ENCODE peak calls at places on chromosomes 7 and 10, in six cellular contexts. One of them, this sample, is unnamed.

GRCh38 chr10:72291019-72291532 is 17.4 kb downstream of the DDIT4 start:
- DNase-seq in uterus: no peak
- DNase-seq in brain microvascular endothelial cell: no peak
- DNase-seq in dorsolateral prefrontal cortex: no peak
- DNase-seq in lower lobe of right lung: no peak
- DNase-seq in fibroblast of mammary gland: no peak
- DNase-seq in this sample: no peak

GRCh38 chr7:31747553-31747952 is 60.5 kb downstream of the PPP1R17 start:
- DNase-seq in dorsolateral prefrontal cortex: no peak
- DNase-seq in lower lobe of right lung: no peak
- DNase-seq in uterus: no peak
- DNase-seq in brain microvascular endothelial cell: no peak
- DNase-seq in fibroblast of mammary gland: peak; percentile 34
- DNase-seq in this sample: no peak

GRCh38 chr10:59854571-59854970 is 51.8 kb downstream of the CCDC6 start:
- DNase-seq in lower lobe of right lung: no peak
- DNase-seq in dorsolateral prefrontal cortex: no peak
- DNase-seq in brain microvascular endothelial cell: no peak
- DNase-seq in fibroblast of mammary gland: no peak
- DNase-seq in uterus: no peak
- DNase-seq in this sample: no peak

GRCh38 chr10:26540601-26541000 is 102.5 kb downstream of the APBB1IP start:
- DNase-seq in lower lobe of right lung: no peak
- DNase-seq in dorsolateral prefrontal cortex: no peak
- DNase-seq in uterus: no peak
- DNase-seq in fibroblast of mammary gland: no peak
- DNase-seq in brain microvascular endothelial cell: no peak
- DNase-seq in this sample: no peak

GRCh38 chr7:36390199-36391090 is 783 bp downstream of the ANLN start:
- DNase-seq in fibroblast of mammary gland: peak; percentile 83
- DNase-seq in lower lobe of right lung: peak; percentile 81
- DNase-seq in dorsolateral prefrontal cortex: no peak
- DNase-seq in uterus: peak; percentile 31
- DNase-seq in brain microvascular endothelial cell: peak; percentile 87
- DNase-seq in this sample: peak; percentile 81

GRCh38 chr10:46558411-46559185 is 2.1 kb upstream of the GPRIN2 start:
- DNase-seq in fibroblast of mammary gland: no peak
- DNase-seq in uterus: no peak
- DNase-seq in lower lobe of right lung: peak; percentile 51
- DNase-seq in brain microvascular endothelial cell: no peak
- DNase-seq in dorsolateral prefrontal cortex: no peak
- DNase-seq in this sample: no peak

GRCh38 chr7:40569326-40569725 is 434.5 kb downstream of the SUGCT start:
- DNase-seq in brain microvascular endothelial cell: no peak
- DNase-seq in uterus: no peak
- DNase-seq in dorsolateral prefrontal cortex: no peak
- DNase-seq in fibroblast of mammary gland: no peak
- DNase-seq in lower lobe of right lung: no peak
- DNase-seq in this sample: no peak

GRCh38 chr7:79293655-79294142 is 159.8 kb downstream of the MAGI2 start:
- DNase-seq in brain microvascular endothelial cell: peak; percentile 85
- DNase-seq in fibroblast of mammary gland: peak; percentile 70
- DNase-seq in dorsolateral prefrontal cortex: no peak
- DNase-seq in uterus: no peak
- DNase-seq in lower lobe of right lung: peak; percentile 52
- DNase-seq in this sample: no peak

GRCh38 chr7:144786522-144786921 is 49.3 kb downstream of the TPK1 start:
- DNase-seq in fibroblast of mammary gland: peak; percentile 2
- DNase-seq in dorsolateral prefrontal cortex: no peak
- DNase-seq in brain microvascular endothelial cell: no peak
- DNase-seq in lower lobe of right lung: no peak
- DNase-seq in uterus: no peak
- DNase-seq in this sample: no peak

GRCh38 chr10:79344502-79345195 is 2.6 kb upstream of the PPIF start:
- DNase-seq in fibroblast of mammary gland: no peak
- DNase-seq in uterus: no peak
- DNase-seq in dorsolateral prefrontal cortex: no peak
- DNase-seq in brain microvascular endothelial cell: no peak
- DNase-seq in lower lobe of right lung: no peak
- DNase-seq in this sample: no peak

GRCh38 chr10:32039745-32040144 is 16.5 kb downstream of the KIF5B start:
- DNase-seq in dorsolateral prefrontal cortex: no peak
- DNase-seq in uterus: no peak
- DNase-seq in fibroblast of mammary gland: no peak
- DNase-seq in brain microvascular endothelial cell: no peak
- DNase-seq in lower lobe of right lung: no peak
- DNase-seq in this sample: no peak

GRCh38 chr7:81155654-81156373 is 237.0 kb upstream of the SEMA3C start:
- DNase-seq in brain microvascular endothelial cell: no peak
- DNase-seq in dorsolateral prefrontal cortex: no peak
- DNase-seq in uterus: no peak
- DNase-seq in fibroblast of mammary gland: peak; percentile 5
- DNase-seq in lower lobe of right lung: no peak
- DNase-seq in this sample: no peak

GRCh38 chr7:77685219-77685618 is 11.0 kb upstream of the RSBN1L start:
- DNase-seq in dorsolateral prefrontal cortex: no peak
- DNase-seq in brain microvascular endothelial cell: no peak
- DNase-seq in uterus: no peak
- DNase-seq in fibroblast of mammary gland: peak; percentile 55
- DNase-seq in lower lobe of right lung: no peak
- DNase-seq in this sample: peak; percentile 64

GRCh38 chr7:155214328-155214986 is 83.2 kb upstream of the INSIG1 start:
- DNase-seq in lower lobe of right lung: no peak
- DNase-seq in fibroblast of mammary gland: peak; percentile 39
- DNase-seq in dorsolateral prefrontal cortex: no peak
- DNase-seq in uterus: no peak
- DNase-seq in brain microvascular endothelial cell: no peak
- DNase-seq in this sample: peak; percentile 66

GRCh38 chr10:13769926-13770325 is 183.2 kb downstream of the PRPF18 start:
- DNase-seq in lower lobe of right lung: no peak
- DNase-seq in brain microvascular endothelial cell: peak; percentile 53
- DNase-seq in fibroblast of mammary gland: peak; percentile 77
- DNase-seq in uterus: no peak
- DNase-seq in dorsolateral prefrontal cortex: no peak
- DNase-seq in this sample: no peak

DNA sequence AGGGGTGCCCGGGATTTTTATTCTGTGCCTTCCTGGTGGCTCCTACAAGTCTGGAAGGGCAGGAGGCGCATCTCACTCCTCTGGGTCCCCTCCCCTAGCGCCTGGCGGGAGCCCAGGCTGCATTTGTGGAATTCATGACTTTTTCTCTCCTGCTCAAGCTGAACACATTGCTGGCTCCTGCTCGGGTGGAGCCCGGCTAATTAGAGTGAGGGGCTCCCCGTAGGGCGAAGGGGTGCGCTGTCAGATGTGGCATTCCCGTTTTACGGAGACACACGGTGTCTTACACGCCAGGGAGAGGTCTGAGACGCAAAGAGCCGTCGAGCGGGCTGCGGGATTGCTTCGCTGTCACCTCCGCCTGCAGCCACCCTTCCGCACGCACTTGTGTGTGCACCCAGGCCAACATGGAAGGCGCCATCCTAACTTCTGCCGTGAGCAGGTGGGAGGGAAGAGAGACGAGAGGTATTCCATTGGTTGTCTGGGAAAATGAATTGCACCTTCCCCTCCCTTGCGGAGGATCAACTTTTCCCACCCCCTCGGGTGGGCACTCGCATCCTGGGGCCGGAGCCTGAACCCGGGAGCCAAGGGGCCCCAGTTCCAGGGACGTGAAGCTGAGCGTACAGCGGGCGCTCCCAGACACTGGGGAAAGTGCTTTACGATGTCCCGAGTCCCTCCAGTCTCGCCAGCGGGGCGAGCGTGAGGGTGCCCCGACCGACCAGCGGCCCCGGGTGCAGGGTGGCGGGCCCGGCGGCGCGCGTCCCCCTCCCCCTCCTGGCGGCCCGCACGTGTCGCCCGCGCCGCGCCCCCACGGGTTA is 1.2 kb upstream of the IKZF1 start:
- DNase-seq in brain microvascular endothelial cell: no peak
- DNase-seq in dorsolateral prefrontal cortex: no peak
- DNase-seq in lower lobe of right lung: no peak
- DNase-seq in uterus: no peak
- DNase-seq in fibroblast of mammary gland: no peak
- DNase-seq in this sample: no peak
- H3K4me3 ChIP-seq in brain microvascular endothelial cell: no peak overlapping the region
- H3K4me3 ChIP-seq in dorsolateral prefrontal cortex: no peak overlapping the region
- H3K4me3 ChIP-seq in lower lobe of right lung: peak overlapping the region; percentile 41
- H3K4me3 ChIP-seq in uterus: no peak overlapping the region
- H3K4me3 ChIP-seq in fibroblast of mammary gland: no peak overlapping the region
- H3K4me3 ChIP-seq in this sample: no peak overlapping the region

GRCh38 chr7:87220026-87220733 is 648 bp upstream of the TMEM243 start:
- DNase-seq in uterus: peak; percentile 74
- DNase-seq in fibroblast of mammary gland: peak; percentile 62
- DNase-seq in dorsolateral prefrontal cortex: peak; percentile 67
- DNase-seq in lower lobe of right lung: peak; percentile 91
- DNase-seq in brain microvascular endothelial cell: peak; percentile 60
- DNase-seq in this sample: peak; percentile 72

GRCh38 chr7:87220734-87221215 is 1.2 kb upstream of the TMEM243 start:
- DNase-seq in uterus: no peak
- DNase-seq in fibroblast of mammary gland: peak; percentile 19
- DNase-seq in dorsolateral prefrontal cortex: peak; percentile 31
- DNase-seq in lower lobe of right lung: no peak
- DNase-seq in brain microvascular endothelial cell: no peak
- DNase-seq in this sample: peak; percentile 15

GRCh38 chr7:87217983-87218653 is 1.4 kb downstream of the TMEM243 start:
- DNase-seq in brain microvascular endothelial cell: no peak
- DNase-seq in uterus: no peak
- DNase-seq in fibroblast of mammary gland: no peak
- DNase-seq in dorsolateral prefrontal cortex: no peak
- DNase-seq in lower lobe of right lung: no peak
- DNase-seq in this sample: no peak

GRCh38 chr7:87219545-87220025 is at the start of gene TMEM243:
- DNase-seq in dorsolateral prefrontal cortex: peak; percentile 40
- DNase-seq in brain microvascular endothelial cell: peak; percentile 70
- DNase-seq in uterus: peak; percentile 73
- DNase-seq in fibroblast of mammary gland: peak; percentile 63
- DNase-seq in lower lobe of right lung: peak; percentile 93
- DNase-seq in this sample: peak; percentile 68

GRCh38 chr7:87218941-87219544 is 489 bp downstream of the TMEM243 start:
- DNase-seq in brain microvascular endothelial cell: no peak
- DNase-seq in uterus: peak; percentile 57
- DNase-seq in fibroblast of mammary gland: peak; percentile 52
- DNase-seq in dorsolateral prefrontal cortex: no peak
- DNase-seq in lower lobe of right lung: peak; percentile 90
- DNase-seq in this sample: peak; percentile 55
- TF ChIP-seq CTCF in brain microvascular endothelial cell: peak; percentile 24
- TF ChIP-seq CTCF in uterus: no peak
- TF ChIP-seq CTCF in fibroblast of mammary gland: no peak
- TF ChIP-seq CTCF in dorsolateral prefrontal cortex: no peak
- TF ChIP-seq CTCF in lower lobe of right lung: no peak
- TF ChIP-seq CTCF in this sample: peak; percentile 24

DNA sequence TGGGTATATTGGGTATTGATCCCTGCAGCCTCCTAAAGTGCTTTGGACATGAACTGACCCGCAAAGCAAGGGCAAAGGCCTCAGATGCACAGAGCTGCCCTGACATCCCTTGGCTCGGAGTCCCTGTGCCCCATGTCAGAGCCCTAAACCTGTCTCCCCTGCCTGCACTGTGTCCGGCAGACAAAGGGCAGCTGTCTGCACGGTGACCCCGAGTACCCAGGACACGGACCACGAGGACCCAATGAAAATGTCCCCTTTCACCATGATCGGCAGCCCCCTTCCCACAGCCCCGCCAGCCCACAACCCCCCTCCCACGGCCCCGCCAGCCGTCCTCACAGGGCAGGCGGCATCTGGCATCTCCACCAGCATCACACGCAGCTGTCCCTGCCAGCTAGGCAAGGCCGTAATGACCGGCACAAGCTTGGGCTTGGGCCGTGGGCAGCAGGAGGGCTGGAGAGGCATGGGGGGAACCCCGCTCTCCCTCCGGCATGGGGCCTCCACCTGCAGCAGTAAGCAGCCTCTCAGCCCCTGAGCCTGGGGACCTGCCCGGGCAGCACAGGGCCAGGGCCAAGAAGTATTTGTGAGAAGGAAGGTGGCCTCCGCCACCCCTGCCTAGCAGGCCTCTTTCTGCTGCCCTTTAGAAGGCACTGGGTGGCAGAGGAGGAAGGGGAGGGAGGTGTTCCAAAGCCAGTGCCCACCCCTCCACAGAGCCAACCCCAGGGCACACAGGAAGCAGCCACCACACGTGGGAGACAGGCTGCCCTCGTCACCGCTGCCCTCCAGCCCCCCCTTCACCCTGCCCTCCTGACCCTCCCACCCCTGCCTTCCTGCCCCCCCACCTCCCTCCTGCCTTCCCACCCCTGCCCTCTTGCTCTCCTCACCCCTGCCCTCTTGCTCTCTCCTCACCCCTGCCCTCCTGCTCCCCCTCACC is 10.1 kb downstream of the NUDT1 start:
- DNase-seq in dorsolateral prefrontal cortex: no peak
- DNase-seq in fibroblast of mammary gland: no peak
- DNase-seq in lower lobe of right lung: no peak
- DNase-seq in uterus: no peak
- DNase-seq in brain microvascular endothelial cell: no peak
- DNase-seq in this sample: no peak
- H3K4me3 ChIP-seq in dorsolateral prefrontal cortex: no peak overlapping the region
- H3K4me3 ChIP-seq in fibroblast of mammary gland: no peak overlapping the region
- H3K4me3 ChIP-seq in lower lobe of right lung: no peak overlapping the region
- H3K4me3 ChIP-seq in uterus: no peak overlapping the region
- H3K4me3 ChIP-seq in brain microvascular endothelial cell: no peak overlapping the region
- H3K4me3 ChIP-seq in this sample: no peak overlapping the region

GRCh38 chr10:124992462-124993344 is 50.8 kb downstream of the ZRANB1 start:
- DNase-seq in dorsolateral prefrontal cortex: no peak
- DNase-seq in brain microvascular endothelial cell: peak; percentile 72
- DNase-seq in lower lobe of right lung: peak; percentile 51
- DNase-seq in fibroblast of mammary gland: peak; percentile 75
- DNase-seq in uterus: peak; percentile 82
- DNase-seq in this sample: peak; percentile 74
- TF ChIP-seq CTCF in dorsolateral prefrontal cortex: peak; percentile 81
- TF ChIP-seq CTCF in brain microvascular endothelial cell: peak; percentile 73
- TF ChIP-seq CTCF in lower lobe of right lung: peak; percentile 72
- TF ChIP-seq CTCF in fibroblast of mammary gland: peak; percentile 55
- TF ChIP-seq CTCF in uterus: peak; percentile 58
- TF ChIP-seq CTCF in this sample: peak; percentile 66

GRCh38 chr10:51076442-51076841 is 2.2 kb downstream of the PRKG1 start:
- DNase-seq in lower lobe of right lung: no peak
- DNase-seq in fibroblast of mammary gland: no peak
- DNase-seq in brain microvascular endothelial cell: no peak
- DNase-seq in dorsolateral prefrontal cortex: no peak
- DNase-seq in uterus: no peak
- DNase-seq in this sample: no peak
- H3K4me3 ChIP-seq in lower lobe of right lung: peak overlapping the region; percentile 66
- H3K4me3 ChIP-seq in fibroblast of mammary gland: no peak overlapping the region
- H3K4me3 ChIP-seq in brain microvascular endothelial cell: no peak overlapping the region
- H3K4me3 ChIP-seq in dorsolateral prefrontal cortex: peak overlapping the region; percentile 72
- H3K4me3 ChIP-seq in uterus: peak overlapping the region; percentile 79
- H3K4me3 ChIP-seq in this sample: peak overlapping the region; percentile 5

GRCh38 chr7:108525985-108526767 is at the start of gene PNPLA8:
- DNase-seq in dorsolateral prefrontal cortex: peak; percentile 100
- DNase-seq in lower lobe of right lung: peak; percentile 100
- DNase-seq in uterus: peak; percentile 100
- DNase-seq in brain microvascular endothelial cell: peak; percentile 100
- DNase-seq in fibroblast of mammary gland: peak; percentile 99
- DNase-seq in this sample: peak; percentile 99
- TF ChIP-seq CTCF in dorsolateral prefrontal cortex: peak; percentile 49
- TF ChIP-seq CTCF in lower lobe of right lung: no peak
- TF ChIP-seq CTCF in uterus: no peak
- TF ChIP-seq CTCF in brain microvascular endothelial cell: no peak
- TF ChIP-seq CTCF in fibroblast of mammary gland: no peak
- TF ChIP-seq CTCF in this sample: no peak